ENCODE peak calls at places on chromosomes 12 and 14, in six cellular contexts. Z, P, U, V, K and W are unnamed samples.

GRCh38 chr14:101200650-101201516 is 297.4 kb upstream of the RTL1 start:
- DNase-seq in Z (no peak), P (no peak), U (no peak), V (no peak), K (no peak), W (no peak)

GRCh38 chr12:117279606-117280005 is 81.8 kb downstream of the NOS1 start:
- DNase-seq in Z (no peak), P (no peak), U (no peak), V (no peak), K (no peak), W (no peak)

GRCh38 chr14:20935303-20935984 is 19.8 kb upstream of the RNASE2 start:
- DNase-seq in Z (no peak), P (no peak), U (no peak), V (no peak), K (no peak), W (no peak)

GRCh38 chr12:38919191-38919590 is 13.8 kb upstream of the CPNE8 start:
- DNase-seq in Z (no peak), P (no peak), U (no peak), V (no peak), K (no peak), W (no peak)

GRCh38 chr14:20428010-20428365 is 8.0 kb downstream of the KLHL33 start:
- DNase-seq in Z (no peak), P (no peak), U (no peak), V (no peak), K (no peak), W (no peak)

GRCh38 chr12:3049176-3049575 is 28.0 kb upstream of the TSPAN9 start:
- DNase-seq in Z (no peak), P (no peak), U (no peak), V (no peak), K (no peak), W (no peak)

GRCh38 chr12:62691309-62691708 is 224.7 kb downstream of the MON2 start:
- DNase-seq in Z (no peak), P (no peak), U (no peak), V (no peak), K (no peak), W (no peak)

GRCh38 chr12:91804533-91804932 is 341.1 kb downstream of the BTG1 start:
- DNase-seq in Z (no peak), P (peak; percentile 81), U (no peak), V (no peak), K (no peak), W (peak; percentile 65)

GRCh38 chr14:92774563-92774962 is 19.5 kb upstream of the GOLGA5 start:
- DNase-seq in Z (no peak), P (no peak), U (no peak), V (no peak), K (no peak), W (no peak)

GRCh38 chr14:87113286-87113685 is 879.7 kb downstream of the GALC start:
- DNase-seq in Z (no peak), P (no peak), U (no peak), V (no peak), K (no peak), W (no peak)

GRCh38 chr12:12823811-12824210 is 10.7 kb downstream of the DDX47 start:
- DNase-seq in Z (no peak), P (no peak), U (no peak), V (no peak), K (no peak), W (no peak)
- H3K36me3 ChIP-seq in Z (peaks cover 11% of the 10 kb centered on the region), P (peaks cover 79% of the 10 kb centered on the region), U (peaks cover 30% of the 10 kb centered on the region), V (peaks cover 13% of the 10 kb centered on the region), K (peaks cover 19% of the 10 kb centered on the region), W (peaks cover 1% of the 10 kb centered on the region)

DNA sequence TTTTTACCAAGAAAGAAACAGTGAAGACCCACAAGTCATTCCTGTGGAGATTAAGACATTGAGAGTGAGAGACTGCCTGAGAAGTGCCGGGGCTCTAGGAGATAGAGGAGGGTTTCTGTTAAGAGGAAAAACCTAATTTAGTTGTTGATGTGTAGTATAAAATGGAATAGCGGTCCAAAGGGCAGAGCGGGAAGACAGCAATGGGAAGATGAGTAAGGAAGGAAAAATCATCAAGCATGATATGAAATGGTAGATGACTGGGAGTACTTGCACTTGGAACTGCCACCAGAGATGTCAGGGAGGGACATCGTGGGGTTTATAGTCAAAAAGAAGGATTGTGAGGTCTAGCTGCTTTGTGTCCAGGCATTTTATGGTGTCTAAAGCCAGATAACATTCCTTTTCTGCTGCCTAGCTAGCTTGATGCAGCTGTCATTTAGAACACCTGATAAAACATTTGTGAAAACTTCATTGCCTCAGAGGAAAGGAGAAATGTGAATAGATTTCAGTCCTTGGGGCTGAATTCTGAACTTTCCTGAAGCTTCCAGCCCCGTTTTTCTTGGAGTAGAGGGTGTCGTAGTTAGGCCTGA is 20.1 kb upstream of the PSEN1 start:
- DNase-seq in Z (no peak), P (no peak), U (no peak), V (no peak), K (no peak), W (no peak)
- H3K36me3 ChIP-seq in Z (peaks cover 5% of the 10 kb centered on the region), P (peaks cover 61% of the 10 kb centered on the region), U (peaks cover 28% of the 10 kb centered on the region), V (peaks cover 9% of the 10 kb centered on the region), K (peaks cover 5% of the 10 kb centered on the region), W (peaks cover 3% of the 10 kb centered on the region)

GRCh38 chr14:75101491-75101890 is 25.4 kb downstream of the NEK9 start:
- DNase-seq in Z (no peak), P (no peak), U (no peak), V (no peak), K (no peak), W (no peak)
- H3K36me3 ChIP-seq in Z (peaks cover 7% of the 10 kb centered on the region), P (peaks cover 25% of the 10 kb centered on the region), U (peaks cover 26% of the 10 kb centered on the region), V (peaks cover 5% of the 10 kb centered on the region), K (peaks cover 20% of the 10 kb centered on the region), W (no peaks in the 10 kb centered on the region)

GRCh38 chr12:6860116-6860515 is 7.2 kb upstream of the TPI1 start:
- DNase-seq in Z (no peak), P (no peak), U (no peak), V (no peak), K (no peak), W (no peak)

GRCh38 chr12:6861391-6861790 is 5.9 kb upstream of the TPI1 start:
- DNase-seq in Z (no peak), P (no peak), U (no peak), V (no peak), K (no peak), W (no peak)

GRCh38 chr12:6860942-6861341 is 6.4 kb upstream of the TPI1 start:
- DNase-seq in Z (no peak), P (no peak), U (no peak), V (no peak), K (no peak), W (no peak)

GRCh38 chr12:6863586-6864321 is 3.6 kb upstream of the TPI1 start:
- DNase-seq in Z (no peak), P (no peak), U (no peak), V (no peak), K (no peak), W (no peak)

DNA sequence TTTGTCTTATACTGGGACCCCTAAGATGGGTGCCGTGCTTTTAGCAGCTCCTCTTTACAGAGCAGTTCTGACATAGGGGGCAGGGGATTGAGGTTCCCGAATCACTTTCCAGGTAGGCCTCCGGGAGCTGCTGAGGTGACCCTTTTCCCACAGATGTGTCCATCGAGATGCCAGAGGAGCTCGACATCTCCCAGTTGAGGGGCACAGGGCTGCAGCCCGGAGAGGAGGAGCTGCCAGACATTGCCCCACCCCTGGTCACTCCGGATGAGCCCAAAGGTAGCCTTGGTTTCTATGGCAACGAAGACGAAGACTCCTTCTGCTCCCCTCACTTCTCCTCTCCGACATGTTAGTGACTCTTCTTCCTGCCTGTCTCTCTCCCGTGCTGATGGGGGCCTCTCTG is 4.3 kb upstream of the TPI1 start:
- DNase-seq in Z (no peak), P (no peak), U (no peak), V (no peak), K (no peak), W (no peak)
- H3K36me3 ChIP-seq in Z (peaks cover 17% of the 10 kb centered on the region), P (peaks cover 49% of the 10 kb centered on the region), U (peaks cover 51% of the 10 kb centered on the region), V (peaks cover 34% of the 10 kb centered on the region), K (peaks cover 47% of the 10 kb centered on the region), W (peaks cover 10% of the 10 kb centered on the region)

DNA sequence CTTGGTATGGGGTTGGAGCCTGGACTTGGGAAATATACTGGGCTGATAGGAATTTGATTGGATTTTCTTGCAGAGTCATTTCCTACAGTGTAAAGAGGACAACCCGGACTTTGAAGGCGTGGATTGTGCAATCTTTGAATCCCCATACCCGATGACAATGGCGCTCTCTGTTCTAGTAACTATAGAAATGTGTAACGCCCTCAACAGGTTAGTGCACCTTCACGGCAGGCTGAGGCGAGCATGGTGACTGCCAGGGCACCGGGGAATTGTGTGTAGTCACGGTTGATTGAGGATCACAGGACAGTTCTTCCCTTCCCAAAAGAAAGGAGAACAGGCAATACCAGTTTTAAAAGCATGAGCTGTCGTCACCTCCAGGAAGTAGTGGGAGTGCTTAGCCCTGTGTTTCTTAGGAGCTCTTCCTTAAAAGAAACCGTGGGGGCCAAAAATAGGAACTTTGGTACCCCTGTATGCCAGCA is 58.3 kb downstream of the ANAPC7 start:
- DNase-seq in Z (no peak), P (no peak), U (no peak), V (no peak), K (no peak), W (peak; percentile 28)
- H3K36me3 ChIP-seq in Z (peaks cover 33% of the 10 kb centered on the region), P (peaks cover 91% of the 10 kb centered on the region), U (peaks cover 68% of the 10 kb centered on the region), V (peaks cover 65% of the 10 kb centered on the region), K (peaks cover 70% of the 10 kb centered on the region), W (peaks cover 22% of the 10 kb centered on the region)

DNA sequence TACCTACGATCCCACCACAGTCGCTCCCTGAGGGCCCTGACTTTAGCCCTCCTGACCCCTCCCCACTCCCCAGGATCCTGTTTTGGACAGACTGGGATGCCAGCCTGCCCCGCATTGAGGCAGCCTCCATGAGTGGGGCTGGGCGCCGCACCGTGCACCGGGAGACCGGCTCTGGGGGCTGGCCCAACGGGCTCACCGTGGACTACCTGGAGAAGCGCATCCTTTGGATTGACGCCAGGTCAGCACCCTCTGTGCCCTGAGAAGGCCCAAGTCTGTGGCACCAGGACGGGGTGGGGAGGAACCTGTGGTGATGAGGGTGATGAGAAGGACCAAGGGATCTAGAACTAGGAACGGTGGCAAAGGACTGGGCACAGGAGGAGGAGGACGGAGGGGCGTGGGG is 29.9 kb upstream of the LRP1-AS start:
- DNase-seq in Z (no peak), P (no peak), U (no peak), V (no peak), K (no peak), W (no peak)
- H3K36me3 ChIP-seq in Z (peaks cover 11% of the 10 kb centered on the region), P (no peaks in the 10 kb centered on the region), U (peaks cover 62% of the 10 kb centered on the region), V (peaks cover 77% of the 10 kb centered on the region), K (peaks cover 80% of the 10 kb centered on the region), W (no peaks in the 10 kb centered on the region)

GRCh38 chr12:122518908-122519307 is 7.8 kb downstream of the RSRC2 start:
- DNase-seq in Z (no peak), P (no peak), U (no peak), V (no peak), K (no peak), W (no peak)

GRCh38 chr12:122516544-122517361 is 10.0 kb downstream of the RSRC2 start:
- DNase-seq in Z (no peak), P (no peak), U (no peak), V (no peak), K (no peak), W (no peak)

GRCh38 chr12:122517877-122518276 is 8.9 kb downstream of the RSRC2 start:
- DNase-seq in Z (no peak), P (no peak), U (no peak), V (peak; percentile 96), K (peak; percentile 71), W (peak; percentile 79)

GRCh38 chr12:122520676-122521075 is 6.1 kb downstream of the RSRC2 start:
- DNase-seq in Z (no peak), P (no peak), U (no peak), V (no peak), K (no peak), W (no peak)

GRCh38 chr12:122519418-122519817 is 7.3 kb downstream of the RSRC2 start:
- DNase-seq in Z (no peak), P (no peak), U (no peak), V (no peak), K (no peak), W (no peak)
- H3K36me3 ChIP-seq in Z (peaks cover 11% of the 10 kb centered on the region), P (peaks cover 92% of the 10 kb centered on the region), U (peaks cover 33% of the 10 kb centered on the region), V (peaks cover 28% of the 10 kb centered on the region), K (peaks cover 27% of the 10 kb centered on the region), W (peaks cover 6% of the 10 kb centered on the region)